ENCODE peak calls at places on chromosomes 7 and 10, in ten cellular contexts. D, Z, M, G, K, Y, E, H, N and Q are unnamed samples.

GRCh38 chr10:104054430-104054829 is 31.2 kb downstream of the COL17A1 start:
- DNase-seq in D (no peak), Z (no peak), M (no peak), G (peak; percentile 77), K (no peak), Y (no peak), E (no peak), H (no peak), N (no peak), Q (no peak)

GRCh38 chr7:104137971-104138370 is 69.8 kb downstream of the ORC5 start:
- DNase-seq in D (no peak), Z (no peak), M (no peak), G (peak; percentile 83), K (no peak), Y (no peak), E (no peak), H (no peak), N (no peak), Q (no peak)

GRCh38 chr7:130880668-130881067 is 146.7 kb upstream of the KLF14 start:
- DNase-seq in D (no peak), Z (no peak), M (no peak), G (peak; percentile 42), K (no peak), Y (no peak), E (no peak), H (no peak), N (peak; percentile 80), Q (no peak)

GRCh38 chr7:40839881-40840280 is 705.1 kb downstream of the SUGCT start:
- DNase-seq in D (no peak), Z (no peak), M (no peak), G (peak; percentile 14), K (no peak), Y (no peak), E (no peak), H (no peak), N (no peak), Q (no peak)

GRCh38 chr7:106982415-106982814 is 62.1 kb upstream of the PRKAR2B start:
- DNase-seq in D (no peak), Z (no peak), M (no peak), G (peak; percentile 7), K (no peak), Y (no peak), E (no peak), H (no peak), N (no peak), Q (no peak)

GRCh38 chr10:60733826-60734225 is 44.5 kb upstream of the CDK1 start:
- DNase-seq in D (no peak), Z (no peak), M (no peak), G (no peak), K (peak; percentile 13), Y (no peak), E (no peak), H (no peak), N (no peak), Q (no peak)

GRCh38 chr10:11435621-11436020 is 175.8 kb downstream of the USP6NL start:
- DNase-seq in D (no peak), Z (no peak), M (no peak), G (no peak), K (no peak), Y (no peak), E (no peak), H (no peak), N (no peak), Q (no peak)

GRCh38 chr10:114604357-114605129 is 53.5 kb downstream of the ABLIM1 start:
- DNase-seq in D (no peak), Z (no peak), M (no peak), G (no peak), K (no peak), Y (no peak), E (no peak), H (no peak), N (no peak), Q (no peak)

GRCh38 chr7:121107923-121108498 is 119.5 kb downstream of the CPED1 start:
- DNase-seq in D (no peak), Z (no peak), M (peak; percentile 83), G (peak; percentile 78), K (no peak), Y (no peak), E (no peak), H (no peak), N (no peak), Q (no peak)

GRCh38 chr7:122304604-122304975 is at the start of gene FEZF1:
- DNase-seq in D (no peak), Z (no peak), M (peak; percentile 15), G (no peak), K (peak; percentile 34), Y (no peak), E (no peak), H (no peak), N (no peak), Q (no peak)

GRCh38 chr10:120691623-120692022 is 159.5 kb upstream of the WDR11 start:
- DNase-seq in D (no peak), Z (no peak), M (no peak), G (no peak), K (no peak), Y (no peak), E (no peak), H (no peak), N (no peak), Q (no peak)

GRCh38 chr7:136877509-136877908 is 9.1 kb downstream of the CHRM2 start:
- DNase-seq in D (no peak), Z (no peak), M (no peak), G (peak; percentile 50), K (no peak), Y (no peak), E (no peak), H (no peak), N (no peak), Q (no peak)

GRCh38 chr7:27176343-27176731 is 2.2 kb upstream of the HOXA10 start:
- DNase-seq in D (peak; percentile 15), Z (peak; percentile 21), M (no peak), G (no peak), K (no peak), Y (no peak), E (no peak), H (peak; percentile 47), N (no peak), Q (no peak)

DNA sequence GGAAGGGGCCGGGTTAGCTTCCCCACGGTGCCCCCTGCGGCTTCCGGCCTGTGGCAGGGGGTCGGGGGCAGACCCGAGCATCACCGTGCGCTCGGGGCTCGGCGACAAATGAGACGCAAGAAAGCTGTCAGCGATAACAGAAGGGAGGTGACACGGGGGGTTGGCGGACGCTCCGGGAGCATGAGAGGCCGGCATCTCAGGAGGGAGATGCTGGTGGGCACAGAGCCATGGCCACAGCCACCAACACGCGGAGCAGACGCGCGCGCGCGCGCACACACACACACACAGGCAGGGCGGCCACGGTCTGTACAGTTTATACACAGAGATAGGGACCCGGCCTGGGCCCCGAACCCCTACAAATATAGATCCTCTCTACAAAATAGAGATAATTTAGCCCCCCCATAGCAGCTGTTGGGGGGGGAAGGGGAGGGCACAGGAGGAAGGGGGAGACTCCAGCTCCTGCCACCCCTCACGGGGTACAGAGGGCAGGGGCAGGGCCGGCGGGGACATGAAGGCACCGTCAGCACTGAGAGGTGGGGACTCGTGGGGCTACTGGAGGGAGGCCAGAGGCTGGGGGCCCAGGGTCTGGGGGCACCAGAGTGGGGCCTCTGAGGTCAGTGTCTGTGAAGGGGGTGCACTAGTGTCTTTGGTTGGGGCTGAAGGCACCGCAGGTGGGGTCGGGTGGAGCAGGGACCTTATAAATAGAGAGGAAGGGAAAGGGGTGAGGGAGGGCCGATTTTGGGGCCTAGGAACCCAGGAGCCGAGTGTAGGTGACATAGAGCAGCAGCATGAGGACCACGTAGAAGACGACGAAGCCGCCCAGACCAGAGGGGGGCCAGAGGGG is 884 bp upstream of the SAP25 start:
- DNase-seq in D (no peak), Z (no peak), M (no peak), G (no peak), K (no peak), Y (peak; percentile 16), E (no peak), H (no peak), N (no peak), Q (no peak)
- H3K27ac ChIP-seq in D (no peak overlapping the region), Z (no peak overlapping the region), M (no peak overlapping the region), G (no peak overlapping the region), K (no peak overlapping the region), Y (no peak overlapping the region), E (no peak overlapping the region), H (no peak overlapping the region), N (no peak overlapping the region), Q (no peak overlapping the region)

DNA sequence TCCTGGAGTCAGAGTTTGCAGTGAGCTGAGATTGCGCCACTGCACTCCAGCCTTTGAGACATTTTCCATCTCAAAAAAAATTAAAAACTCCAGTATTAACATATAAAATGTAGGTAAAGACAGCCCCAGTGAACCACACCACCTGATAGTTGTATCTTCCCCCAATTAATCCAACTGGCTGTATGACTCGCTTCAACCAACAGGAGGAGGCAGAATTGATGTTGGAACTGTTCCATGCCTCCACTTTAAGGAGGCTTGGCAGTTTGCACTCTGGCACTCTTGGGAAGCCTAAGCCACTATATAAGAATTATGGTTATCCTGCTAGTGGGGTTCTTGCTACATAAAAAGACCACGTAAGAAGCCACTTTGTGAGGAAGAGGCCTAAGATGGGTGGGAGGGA is 72.7 kb downstream of the STK17A start:
- DNase-seq in D (no peak), Z (no peak), M (no peak), G (no peak), K (no peak), Y (no peak), E (no peak), H (no peak), N (no peak), Q (no peak)
- TF ChIP-seq CTCF in D (no peak), Z (no peak), M (no peak), G (no peak), K (no peak), Y (no peak), E (no peak), H (no peak), N (no peak), Q (no peak)

DNA sequence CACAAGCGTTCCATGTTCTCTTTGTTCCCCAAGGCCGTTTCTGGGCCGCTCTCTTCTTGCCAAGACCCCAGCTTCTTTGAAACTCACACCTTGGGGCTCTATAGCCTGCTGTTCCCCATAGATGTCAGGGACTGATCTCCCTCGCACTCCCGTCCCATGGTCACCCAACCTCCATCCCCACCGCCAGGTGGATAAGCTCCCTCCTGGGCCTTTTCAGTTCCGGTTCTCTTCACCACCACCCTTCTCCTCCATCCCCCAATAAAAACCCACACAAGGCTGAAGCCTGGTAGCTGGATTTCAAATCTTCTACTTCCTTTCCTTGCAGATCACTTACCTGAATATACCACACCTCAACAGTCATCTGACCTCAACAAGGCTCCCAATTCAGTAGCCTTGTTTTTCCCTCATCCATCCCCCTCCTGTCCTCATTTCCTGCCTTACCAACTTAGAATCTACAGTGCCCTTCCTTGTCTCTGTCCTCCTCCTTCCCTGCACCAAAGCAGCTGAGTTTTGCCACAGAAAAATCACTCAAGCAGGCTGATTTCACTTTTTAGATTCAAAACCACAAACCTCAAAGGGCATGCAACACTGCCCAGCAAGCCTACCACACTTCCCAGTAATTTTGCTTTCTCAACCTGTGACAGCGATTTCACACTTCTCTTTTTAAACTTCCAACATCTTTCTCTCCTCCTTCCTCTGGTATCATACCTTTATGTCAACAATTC is 7.7 kb downstream of the SLC37A3 start:
- DNase-seq in D (peak; percentile 72), Z (no peak), M (no peak), G (peak; percentile 22), K (no peak), Y (no peak), E (no peak), H (no peak), N (no peak), Q (no peak)
- H3K4me3 ChIP-seq in D (no peak overlapping the region), Z (no peak overlapping the region), M (no peak overlapping the region), G (no peak overlapping the region), K (no peak overlapping the region), Y (no peak overlapping the region), E (no peak overlapping the region), H (no peak overlapping the region), N (no peak overlapping the region), Q (no peak overlapping the region)

GRCh38 chr10:76035010-76035727 is 603.7 kb downstream of the LRMDA start:
- DNase-seq in D (no peak), Z (no peak), M (no peak), G (no peak), K (no peak), Y (no peak), E (no peak), H (no peak), N (no peak), Q (no peak)
- H3K27ac ChIP-seq in D (no peak overlapping the region), Z (peak overlapping the region; percentile 39), M (no peak overlapping the region), G (no peak overlapping the region), K (no peak overlapping the region), Y (no peak overlapping the region), E (no peak overlapping the region), H (no peak overlapping the region), N (peak overlapping the region; percentile 87), Q (no peak overlapping the region)